ENCODE peak calls at places on chromosome 3, in seven cellular contexts. S, K, H, R, D, U and T are unnamed samples.

GRCh38 chr3:134600685-134601502 is 49.9 kb downstream of the KY start:
- DNase-seq in U (peak), S (peak), H (peak), K (peak), D (peak), R (peak), T (peak)

GRCh38 chr3:10234526-10235230 is 13.6 kb upstream of the TATDN2 start:
- DNase-seq in R (no peak), K (no peak), D (no peak), U (no peak), S (no peak), H (no peak), T (no peak)

GRCh38 chr3:69994934-69995333 is 4.6 kb upstream of the SAMMSON start:
- DNase-seq in R (no peak), K (no peak), H (no peak), U (no peak), S (no peak), D (no peak), T (no peak)

GRCh38 chr3:67381667-67382272 is 272.6 kb downstream of the SUCLG2 start:
- DNase-seq in D (peak), H (peak), K (no peak), S (no peak), U (no peak), R (no peak), T (no peak)

GRCh38 chr3:150286390-150287147 is 121.5 kb upstream of the TSC22D2 start:
- DNase-seq in R (peak), U (peak), D (peak), S (no peak), H (peak), K (no peak), T (peak)

GRCh38 chr3:84042717-84043116 is 916.1 kb upstream of the CADM2 start:
- DNase-seq in K (no peak), R (no peak), H (no peak), S (no peak), U (no peak), D (no peak), T (no peak)

GRCh38 chr3:194382196-194382891 is 12.8 kb upstream of the LRRC15 start:
- DNase-seq in U (no peak), H (no peak), D (no peak), K (no peak), R (no peak), S (no peak), T (no peak)

GRCh38 chr3:58659051-58659675 is 7.4 kb downstream of the FAM3D start:
- DNase-seq in H (peak), U (no peak), K (no peak), D (no peak), R (no peak), S (no peak), T (no peak)

GRCh38 chr3:30664884-30665283 is 58.5 kb downstream of the TGFBR2 start:
- DNase-seq in D (peak), K (no peak), R (no peak), U (no peak), S (no peak), H (no peak), T (no peak)

GRCh38 chr3:68458646-68459045 is 473.7 kb downstream of the TAFA4 start:
- DNase-seq in U (no peak), D (no peak), K (no peak), S (no peak), R (no peak), H (no peak), T (no peak)

GRCh38 chr3:138747229-138747628 is 87.5 kb downstream of the PIK3CB start:
- DNase-seq in U (no peak), S (no peak), K (no peak), H (no peak), R (no peak), D (no peak), T (no peak)

GRCh38 chr3:147458995-147459704 is 50.0 kb downstream of the ZIC1 start:
- DNase-seq in R (no peak), U (no peak), K (no peak), S (no peak), D (no peak), H (no peak), T (no peak)

GRCh38 chr3:125622381-125622788 is 27.1 kb upstream of the OSBPL11 start:
- DNase-seq in K (no peak), U (no peak), D (no peak), R (no peak), S (no peak), H (no peak), T (no peak)

GRCh38 chr3:101414121-101414520 is 93.7 kb upstream of the IMPG2 start:
- DNase-seq in D (no peak), R (no peak), K (no peak), H (no peak), S (no peak), U (no peak), T (no peak)

GRCh38 chr3:156388469-156389150 is 166.3 kb downstream of the SSR3 start:
- DNase-seq in R (no peak), K (no peak), U (no peak), S (no peak), D (no peak), H (peak), T (no peak)

GRCh38 chr3:44074181-44074580 is 167.5 kb upstream of the TOPAZ1 start:
- DNase-seq in H (no peak), U (no peak), K (no peak), R (no peak), S (no peak), D (no peak), T (no peak)

GRCh38 chr3:21889166-21889565 is 138.2 kb upstream of the ZNF385D start:
- DNase-seq in S (no peak), K (no peak), H (no peak), D (no peak), R (no peak), U (no peak), T (no peak)

GRCh38 chr3:181772166-181772565 is 60.4 kb downstream of the SOX2 start:
- DNase-seq in D (no peak), S (no peak), K (no peak), H (no peak), U (no peak), R (no peak), T (no peak)

GRCh38 chr3:187967982-187968381 is 186.0 kb upstream of the LPP start:
- DNase-seq in U (no peak), R (no peak), K (no peak), D (no peak), H (peak), S (no peak), T (no peak)

GRCh38 chr3:194072097-194072428 is 63.9 kb upstream of the HES1 start:
- DNase-seq in D (no peak), R (no peak), U (no peak), S (no peak), H (no peak), K (no peak), T (no peak)

GRCh38 chr3:185796431-185797107 is 28.3 kb downstream of the IGF2BP2 start:
- DNase-seq in D (no peak), S (no peak), U (no peak), H (peak), R (no peak), K (no peak), T (no peak)

GRCh38 chr3:135106445-135106844 is 311.4 kb downstream of the EPHB1 start:
- DNase-seq in U (no peak), K (no peak), S (no peak), D (no peak), R (peak), H (peak), T (no peak)

GRCh38 chr3:9402410-9403228 is 5.2 kb downstream of the SETD5 start:
- DNase-seq in D (no peak), H (no peak), U (no peak), R (no peak), S (no peak), K (no peak), T (no peak)

GRCh38 chr3:55264933-55265332 is 222.2 kb downstream of the WNT5A start:
- DNase-seq in H (no peak), S (no peak), U (no peak), R (no peak), K (no peak), D (no peak), T (no peak)

GRCh38 chr3:188348445-188349244 is 194.7 kb downstream of the LPP start:
- DNase-seq in R (no peak), D (no peak), H (peak), U (no peak), S (no peak), K (peak), T (no peak)

GRCh38 chr3:127457094-127457475 is 133.4 kb downstream of the TPRA1 start:
- DNase-seq in S (peak), R (no peak), H (peak), D (no peak), K (peak), U (no peak), T (no peak)

GRCh38 chr3:64539451-64540196 is 148.2 kb downstream of the ADAMTS9 start:
- DNase-seq in H (peak), D (no peak), S (no peak), U (no peak), R (no peak), K (no peak), T (no peak)

GRCh38 chr3:127655641-127656040 is 17.1 kb upstream of the ABTB1 start:
- DNase-seq in H (peak), R (no peak), U (no peak), D (no peak), S (no peak), K (no peak), T (no peak)